ENCODE peak calls at places on chromosome 2, in five cellular contexts. B is astrocyte, U is testis, K is adrenal gland, C is right atrium auricular region. D is an unnamed sample.
A peak's percentile ranks its signal among the peaks of the same experiment; 100 is the strongest.

GRCh38 chr2:70927138-70927537 is 8.6 kb upstream of the ATP6V1B1 start:
- DNase-seq in B (no peak), U (peak; percentile 2), K (peak; percentile 15), C (no peak), D (no peak)

GRCh38 chr2:200308001-200308400 is 1.5 kb downstream of the SPATS2L start:
- DNase-seq in B (peak; percentile 37), U (no peak), K (no peak), C (no peak), D (no peak)

GRCh38 chr2:224347181-224348051 is 54.5 kb downstream of the FAM124B start:
- DNase-seq in B (peak; percentile 23), U (no peak), K (no peak), C (no peak), D (no peak)

GRCh38 chr2:162317910-162318279 is 589 bp downstream of the IFIH1 start:
- DNase-seq in B (no peak), U (peak; percentile 43), K (peak; percentile 62), C (no peak), D (peak; percentile 40)

GRCh38 chr2:141411419-141411818 is 719.4 kb downstream of the LRP1B start:
- DNase-seq in B (no peak), U (no peak), K (no peak), C (no peak), D (no peak)

GRCh38 chr2:211144078-211144477 is 587.7 kb downstream of the CPS1 start:
- DNase-seq in B (peak; percentile 77), U (no peak), K (no peak), C (no peak), D (no peak)

GRCh38 chr2:213087040-213087439 is 64.4 kb downstream of the IKZF2 start:
- DNase-seq in B (no peak), U (no peak), K (no peak), C (no peak), D (no peak)

GRCh38 chr2:207617011-207617671 is 8.1 kb downstream of the METTL21A start:
- DNase-seq in B (peak; percentile 90), U (no peak), K (no peak), C (no peak), D (no peak)

GRCh38 chr2:159506764-159507406 is 109.5 kb downstream of the BAZ2B start:
- DNase-seq in B (peak; percentile 59), U (no peak), K (no peak), C (no peak), D (no peak)

GRCh38 chr2:188576657-188577056 is 285.0 kb downstream of the GULP1 start:
- DNase-seq in B (peak; percentile 44), U (no peak), K (no peak), C (no peak), D (no peak)

DNA sequence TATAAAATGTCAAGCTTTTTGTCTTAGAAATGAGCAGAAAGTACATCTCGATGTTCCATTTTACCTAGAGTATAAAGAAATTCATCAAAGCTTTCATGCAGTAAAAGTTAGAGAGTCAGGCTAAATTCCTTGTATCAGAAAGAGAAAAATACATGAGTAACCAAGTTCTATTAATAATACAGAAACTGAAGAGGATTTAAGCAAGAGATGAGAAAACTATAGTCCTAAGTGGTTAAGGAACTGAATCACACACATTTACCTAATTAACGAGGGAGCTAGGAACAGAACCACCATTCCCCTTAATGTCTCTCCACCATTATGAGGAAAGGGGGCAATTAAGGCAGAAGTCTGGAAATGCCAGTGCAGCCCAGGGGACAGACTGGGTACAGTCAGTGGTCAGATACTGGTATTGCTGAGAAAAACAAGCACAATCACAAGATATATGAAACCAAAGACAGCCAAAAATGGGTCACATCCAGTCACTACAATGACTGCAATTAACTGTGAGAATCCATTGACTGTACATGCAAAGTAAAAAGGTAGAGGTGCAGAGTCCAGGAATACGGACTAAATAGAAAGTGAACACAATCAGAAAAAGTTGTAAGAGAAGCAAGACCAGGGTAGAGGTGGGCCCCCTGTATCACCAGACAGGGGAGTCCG is 23.9 kb downstream of the MAP4K3 start:
- DNase-seq in B (no peak), U (no peak), K (no peak), C (no peak), D (no peak)
- H3K4me1 ChIP-seq in B (peaks cover 25% of the 10 kb centered on the region), U (peaks cover 15% of the 10 kb centered on the region), K (peaks cover 17% of the 10 kb centered on the region), C (peaks cover 82% of the 10 kb centered on the region), D (peaks cover 12% of the 10 kb centered on the region)

GRCh38 chr2:47158576-47158975 is 3.5 kb upstream of the STPG4 start:
- DNase-seq in B (no peak), U (no peak), K (no peak), C (no peak), D (no peak)
- H3K36me3 ChIP-seq in B (peaks cover 61% of the 10 kb centered on the region), U (no peaks in the 10 kb centered on the region), K (peaks cover 52% of the 10 kb centered on the region), C (peaks cover 54% of the 10 kb centered on the region), D (no peaks in the 10 kb centered on the region)

DNA sequence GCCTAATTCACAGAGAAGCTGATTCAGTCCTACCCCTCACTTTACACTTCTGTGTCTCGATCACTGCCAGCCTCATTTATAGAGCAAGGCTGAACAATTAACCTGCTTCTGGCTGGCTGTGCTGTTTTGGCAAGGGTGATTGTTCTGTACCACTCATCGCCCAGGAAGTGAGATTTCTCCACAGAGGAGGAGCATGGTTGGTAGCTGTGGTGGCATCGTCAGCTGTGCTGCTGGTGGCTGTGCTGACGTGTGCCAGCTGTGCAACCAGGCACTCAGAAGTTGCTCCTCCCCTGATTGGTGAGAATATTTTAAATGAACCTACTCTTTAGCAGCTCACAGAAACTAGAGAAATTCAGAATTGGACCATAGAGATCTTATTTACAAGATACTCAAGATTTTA is 158.3 kb downstream of the EML6 start:
- DNase-seq in B (no peak), U (no peak), K (no peak), C (no peak), D (no peak)
- H3K27ac ChIP-seq in B (no peak overlapping the region), U (no peak overlapping the region), K (no peak overlapping the region), C (no peak overlapping the region), D (no peak overlapping the region)

GRCh38 chr2:54579061-54579681 is 123.0 kb downstream of the SPTBN1 start:
- DNase-seq in B (no peak), U (no peak), K (no peak), C (no peak), D (no peak)
- H3K4me1 ChIP-seq in B (peaks cover 40% of the 10 kb centered on the region), U (peaks cover 23% of the 10 kb centered on the region), K (peaks cover 38% of the 10 kb centered on the region), C (peaks cover 84% of the 10 kb centered on the region), D (peaks cover 20% of the 10 kb centered on the region)

DNA sequence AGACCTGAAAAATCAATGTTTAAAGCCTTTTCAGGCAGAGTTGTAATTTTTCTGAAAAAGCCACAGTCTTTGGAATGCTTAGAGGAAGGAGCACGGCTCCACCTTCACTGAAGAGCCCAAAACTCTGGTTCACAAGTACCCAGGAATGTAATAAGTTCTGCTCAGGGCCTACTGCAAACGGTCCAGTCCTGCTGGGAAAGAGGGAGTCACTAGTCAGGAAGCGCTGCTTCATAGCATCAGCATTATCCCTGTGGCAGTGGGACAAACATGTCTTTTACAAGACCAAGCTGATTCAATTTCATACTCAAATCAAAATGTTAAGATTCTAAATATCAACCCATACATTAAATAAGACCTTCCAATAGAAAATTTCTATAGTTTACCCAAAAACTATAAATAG is 152.9 kb upstream of the PGAP1 start:
- DNase-seq in B (peak; percentile 65), U (no peak), K (no peak), C (no peak), D (no peak)
- H3K36me3 ChIP-seq in B (no peaks in the 10 kb centered on the region), U (no peaks in the 10 kb centered on the region), K (no peaks in the 10 kb centered on the region), C (no peaks in the 10 kb centered on the region), D (no peaks in the 10 kb centered on the region)

GRCh38 chr2:173164361-173164760 is 88.7 kb downstream of the MAP3K20 start:
- DNase-seq in B (no peak), U (no peak), K (no peak), C (no peak), D (no peak)

GRCh38 chr2:173159794-173160463 is 84.3 kb downstream of the MAP3K20 start:
- DNase-seq in B (peak; percentile 97), U (peak; percentile 71), K (peak; percentile 91), C (peak; percentile 95), D (peak; percentile 94)

GRCh38 chr2:173161040-173161439 is 85.4 kb downstream of the MAP3K20 start:
- DNase-seq in B (no peak), U (no peak), K (no peak), C (no peak), D (no peak)

GRCh38 chr2:173160618-173161017 is 85.0 kb downstream of the MAP3K20 start:
- DNase-seq in B (no peak), U (no peak), K (no peak), C (no peak), D (no peak)

DNA sequence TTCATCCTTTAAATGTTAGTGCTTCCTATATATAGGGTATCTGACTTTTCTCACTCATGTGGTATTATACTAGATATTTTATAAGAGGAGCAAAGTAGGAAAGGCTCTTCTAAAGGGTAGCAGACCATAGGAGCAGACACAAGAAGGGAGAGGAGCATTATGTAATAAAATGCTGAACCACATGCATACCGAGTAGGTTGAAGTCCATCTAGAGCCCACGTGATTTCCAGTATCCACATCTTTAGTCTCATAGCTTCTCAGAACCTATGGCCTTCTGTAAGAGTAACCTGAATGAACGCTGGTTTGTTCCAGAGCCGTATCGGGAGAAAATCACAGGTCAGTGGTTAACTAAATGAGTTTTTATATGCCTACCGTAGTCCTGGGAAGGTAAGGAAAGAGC is 85.9 kb downstream of the MAP3K20 start:
- DNase-seq in B (no peak), U (no peak), K (no peak), C (no peak), D (no peak)
- H3K27ac ChIP-seq in B (no peak overlapping the region), U (no peak overlapping the region), K (no peak overlapping the region), C (no peak overlapping the region), D (no peak overlapping the region)

D was measured in ovary.